ENCODE peak calls at places on chromosome 17, in nine cellular contexts. W is brain microvascular endothelial cell, Y is AG09309, H is neural progenitor cell, J is lung, N is body of pancreas, M is transverse colon, G is pancreas, X is endodermal cell. I is an unnamed sample.

GRCh38 chr17:20271016-20271610 is 196.2 kb downstream of the LGALS9B start:
- DNase-seq in M (no peak), Y (no peak), X (peak), J (no peak), N (no peak), H (no peak), G (no peak), W (peak), I (no peak)

GRCh38 chr17:2213291-2213960 is 90.2 kb downstream of the SMG6 start:
- DNase-seq in G (no peak), H (no peak), N (no peak), M (no peak), J (no peak), Y (no peak), W (no peak), X (no peak), I (no peak)

GRCh38 chr17:19744922-19745757 is 3.0 kb downstream of the ALDH3A1 start:
- DNase-seq in Y (no peak), N (peak), H (peak), M (peak), J (peak), G (peak), X (peak), W (peak), I (no peak)

GRCh38 chr17:61574542-61575351 is 16.3 kb downstream of the NACA2 start:
- DNase-seq in H (peak), Y (no peak), X (peak), G (no peak), J (no peak), W (peak), N (peak), M (no peak), I (peak)

GRCh38 chr17:68020451-68020779 is 15.1 kb upstream of the KPNA2 start:
- DNase-seq in X (no peak), H (no peak), Y (no peak), M (no peak), G (no peak), W (no peak), J (no peak), N (no peak), I (no peak)

GRCh38 chr17:44911133-44912001 is 3.9 kb downstream of the GFAP start:
- DNase-seq in X (peak), G (peak), J (peak), H (peak), Y (no peak), M (peak), N (peak), W (peak), I (no peak)

GRCh38 chr17:82444941-82445521 is 5.5 kb downstream of the CYBC1 start:
- DNase-seq in J (no peak), H (no peak), X (no peak), Y (no peak), N (peak), M (no peak), W (no peak), G (peak), I (no peak)

GRCh38 chr17:50808413-50808812 is 27.0 kb upstream of the WFIKKN2 start:
- DNase-seq in H (no peak), M (no peak), X (no peak), N (no peak), G (no peak), J (no peak), Y (no peak), W (no peak), I (no peak)

GRCh38 chr17:63998721-63999679 is 849 bp downstream of the PRR29 start:
- DNase-seq in J (no peak), Y (no peak), G (no peak), H (peak), M (no peak), W (no peak), X (peak), N (no peak), I (no peak)

GRCh38 chr17:37815516-37815915 is 70.7 kb upstream of the HNF1B start:
- DNase-seq in W (no peak), H (no peak), Y (no peak), M (no peak), X (peak), N (no peak), J (no peak), G (no peak), I (no peak)

GRCh38 chr17:58525239-58525638 is 10.8 kb upstream of the MTMR4 start:
- DNase-seq in X (peak), J (no peak), Y (peak), G (no peak), M (peak), N (peak), H (no peak), W (peak), I (no peak)

GRCh38 chr17:6555331-6556120 is 829 bp downstream of the PITPNM3 start:
- DNase-seq in X (peak), H (peak), M (peak), W (no peak), Y (no peak), J (no peak), G (no peak), N (no peak), I (no peak)

GRCh38 chr17:29789186-29790170 is 140.6 kb downstream of the SSH2 start:
- DNase-seq in J (no peak), G (no peak), W (no peak), H (peak), X (peak), M (no peak), Y (no peak), N (peak), I (no peak)

GRCh38 chr17:40093580-40094201 is 6.7 kb downstream of the NR1D1 start:
- DNase-seq in Y (no peak), G (no peak), W (no peak), J (no peak), M (no peak), H (peak), N (no peak), X (no peak), I (no peak)

GRCh38 chr17:35934760-35935159 is 4.2 kb upstream of the RDM1 start:
- DNase-seq in J (no peak), H (no peak), G (no peak), W (no peak), N (peak), Y (peak), X (no peak), M (no peak), I (no peak)

GRCh38 chr17:51660266-51660665 is 399.9 kb downstream of the UTP18 start:
- DNase-seq in Y (no peak), H (no peak), N (no peak), W (no peak), X (no peak), M (no peak), G (no peak), J (no peak), I (no peak)

GRCh38 chr17:7307686-7308624 is 527 bp downstream of the EIF5A start:
- DNase-seq in G (peak), M (peak), J (peak), N (peak), Y (no peak), H (peak), X (peak), W (no peak), I (no peak)

GRCh38 chr17:45425125-45425983 is 7.3 kb downstream of the ARHGAP27 start:
- DNase-seq in W (peak), Y (peak), H (peak), M (peak), N (peak), J (peak), G (peak), X (peak), I (peak)

GRCh38 chr17:30208214-30208613 is 27.3 kb downstream of the SLC6A4 start:
- DNase-seq in N (no peak), H (no peak), X (peak), M (no peak), J (no peak), Y (no peak), G (no peak), W (no peak), I (no peak)

GRCh38 chr17:1180958-1181768 is 1.4 kb upstream of the ABR start:
- DNase-seq in H (peak), Y (no peak), J (no peak), M (no peak), N (no peak), G (no peak), X (peak), W (no peak), I (no peak)

GRCh38 chr17:76275382-76276068 is 10.4 kb downstream of the UBALD2 start:
- DNase-seq in M (no peak), X (no peak), H (no peak), W (no peak), G (no peak), J (no peak), Y (no peak), N (no peak), I (no peak)

GRCh38 chr17:30210366-30210765 is 25.1 kb downstream of the SLC6A4 start:
- DNase-seq in Y (no peak), N (peak), J (no peak), W (no peak), H (no peak), G (no peak), X (peak), M (no peak), I (no peak)

GRCh38 chr17:78263063-78263735 is 31.8 kb downstream of the TMEM235 start:
- DNase-seq in X (peak), J (peak), Y (no peak), H (no peak), W (no peak), G (no peak), N (peak), M (peak), I (no peak)

GRCh38 chr17:794876-795275 is 12.7 kb downstream of the MRM3 start:
- DNase-seq in Y (peak), M (peak), W (peak), N (peak), J (peak), G (peak), H (peak), X (peak), I (no peak)

GRCh38 chr17:81806461-81807209 is 2.7 kb downstream of the GCGR start:
- DNase-seq in W (no peak), H (no peak), Y (no peak), N (no peak), X (no peak), M (no peak), G (no peak), J (no peak), I (no peak)

GRCh38 chr17:33126086-33126485 is 134.4 kb downstream of the SPACA3 start:
- DNase-seq in N (no peak), X (no peak), M (no peak), Y (no peak), H (no peak), J (no peak), W (no peak), G (no peak), I (no peak)

GRCh38 chr17:39237586-39237985 is 11.8 kb upstream of the STAC2 start:
- DNase-seq in M (no peak), Y (no peak), N (no peak), X (no peak), W (no peak), G (no peak), J (no peak), H (no peak), I (no peak)

GRCh38 chr17:18379246-18380146 is 1.9 kb downstream of the EVPLL start:
- DNase-seq in G (no peak), N (no peak), Y (no peak), J (no peak), X (no peak), M (peak), H (no peak), W (no peak), I (no peak)

GRCh38 chr17:7260601-7261376 is 1.5 kb downstream of the CLDN7 start:
- DNase-seq in M (peak), J (peak), H (peak), G (peak), W (no peak), N (peak), X (peak), Y (no peak), I (no peak)

GRCh38 chr17:27807567-27808470 is 7.5 kb upstream of the NOS2 start:
- DNase-seq in M (peak), X (peak), J (no peak), W (no peak), Y (no peak), N (peak), H (no peak), G (no peak), I (no peak)

GRCh38 chr17:78278139-78278741 is 46.8 kb downstream of the TMEM235 start:
- DNase-seq in M (peak), Y (no peak), H (peak), X (peak), N (no peak), W (no peak), G (peak), J (no peak), I (no peak)

GRCh38 chr17:33522623-33523022 is 229.5 kb upstream of the ASIC2 start:
- DNase-seq in W (no peak), M (no peak), X (peak), N (no peak), G (no peak), Y (no peak), J (no peak), H (peak), I (no peak)

GRCh38 chr17:82334622-82335394 is 1.2 kb upstream of the SECTM1 start:
- DNase-seq in Y (no peak), W (no peak), H (no peak), G (no peak), J (no peak), X (no peak), N (peak), M (no peak), I (no peak)

GRCh38 chr17:79837888-79838540 is 1.2 kb downstream of the CBX4 start:
- DNase-seq in J (no peak), X (peak), N (no peak), H (peak), M (peak), Y (no peak), W (no peak), G (peak), I (no peak)

GRCh38 chr17:81869221-81870154 is 1.6 kb downstream of the ARHGDIA start:
- DNase-seq in G (no peak), X (peak), H (peak), Y (no peak), M (peak), N (peak), J (no peak), W (peak), I (no peak)

GRCh38 chr17:14198013-14198412 is 38.6 kb downstream of the CDRT15 start:
- DNase-seq in M (no peak), H (peak), G (no peak), J (peak), X (peak), Y (no peak), W (no peak), N (peak), I (no peak)

GRCh38 chr17:40612510-40613244 is 34.9 kb downstream of the SMARCE1 start:
- DNase-seq in N (no peak), Y (no peak), W (no peak), H (no peak), M (no peak), G (no peak), J (peak), X (no peak), I (no peak)

GRCh38 chr17:60524463-60525346 is 1.3 kb downstream of the APPBP2 start:
- DNase-seq in N (no peak), W (no peak), H (no peak), J (no peak), X (peak), G (no peak), M (no peak), Y (no peak), I (no peak)

GRCh38 chr17:60525624-60526514 is at the start of gene APPBP2:
- DNase-seq in N (peak), G (peak), H (peak), Y (peak), J (peak), M (peak), X (peak), W (peak), I (peak)

GRCh38 chr17:60522889-60523626 is 3.0 kb downstream of the APPBP2 start:
- DNase-seq in M (no peak), H (no peak), N (no peak), J (no peak), W (no peak), Y (no peak), G (no peak), X (peak), I (no peak)

GRCh38 chr17:60525347-60525623 is 757 bp downstream of the APPBP2 start:
- DNase-seq in H (peak), W (no peak), M (no peak), Y (no peak), J (no peak), X (no peak), G (peak), N (peak), I (no peak)

GRCh38 chr17:60523822-60524221 is 2.2 kb downstream of the APPBP2 start:
- DNase-seq in Y (no peak), G (no peak), X (no peak), H (no peak), J (no peak), N (no peak), M (no peak), W (no peak), I (no peak)
- H3K4me3 ChIP-seq in Y (peak), G (no peak), X (peak), H (peak), J (no peak), N (no peak), M (peak), W (peak), I (peak)

GRCh38 chr17:47713980-47714689 is 18.9 kb upstream of the TBX21 start:
- DNase-seq in Y (no peak), N (no peak), M (no peak), G (no peak), H (peak), W (no peak), J (no peak), X (peak), I (no peak)
- TF ChIP-seq CTCF in Y (no peak), N (no peak), M (no peak), G (no peak), H (peak), W (no peak), J (no peak), X (peak), I (no peak)

GRCh38 chr17:75048396-75048933 is 1.4 kb downstream of the KCTD2 start:
- DNase-seq in Y (no peak), M (no peak), W (no peak), N (peak), J (no peak), H (no peak), X (no peak), G (peak), I (no peak)
- H3K4me3 ChIP-seq in Y (peak), M (peak), W (peak), N (no peak), J (no peak), H (peak), X (peak), G (no peak), I (peak)

DNA sequence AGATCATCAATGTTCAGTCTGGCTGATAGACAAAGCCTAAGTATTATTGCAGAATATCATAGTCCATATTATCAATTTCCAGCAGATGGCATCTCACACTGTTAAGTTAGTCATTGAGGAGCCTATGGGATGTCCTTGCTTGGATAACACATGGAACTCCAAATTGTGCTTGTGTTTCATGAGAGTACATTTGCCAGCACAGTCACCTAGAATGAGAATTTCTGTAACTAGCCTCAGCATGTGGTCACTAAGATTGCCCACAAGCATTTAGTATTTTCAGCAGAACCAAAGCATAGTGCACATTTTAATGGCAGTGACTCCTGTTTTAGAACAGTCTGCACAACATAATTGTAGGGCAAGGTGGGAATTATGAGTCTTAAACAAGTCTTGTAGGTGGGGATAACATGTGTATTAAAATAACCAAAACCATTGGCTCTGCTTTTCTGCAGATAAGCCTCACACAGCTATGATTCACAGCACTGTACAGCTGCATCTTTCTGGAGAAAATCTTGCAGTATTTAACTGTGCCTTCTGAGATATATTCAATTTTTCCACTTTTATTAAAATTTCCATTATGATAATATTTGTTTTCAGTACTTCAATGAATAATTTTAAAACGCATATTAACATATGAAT is 882.8 kb upstream of the SOX9 start:
- DNase-seq in M (no peak), X (no peak), G (no peak), J (no peak), H (no peak), W (peak), N (no peak), Y (peak), I (peak)
- TF ChIP-seq CTCF in M (no peak), X (no peak), G (no peak), J (no peak), H (no peak), W (peak), N (peak), Y (peak), I (no peak)

DNA sequence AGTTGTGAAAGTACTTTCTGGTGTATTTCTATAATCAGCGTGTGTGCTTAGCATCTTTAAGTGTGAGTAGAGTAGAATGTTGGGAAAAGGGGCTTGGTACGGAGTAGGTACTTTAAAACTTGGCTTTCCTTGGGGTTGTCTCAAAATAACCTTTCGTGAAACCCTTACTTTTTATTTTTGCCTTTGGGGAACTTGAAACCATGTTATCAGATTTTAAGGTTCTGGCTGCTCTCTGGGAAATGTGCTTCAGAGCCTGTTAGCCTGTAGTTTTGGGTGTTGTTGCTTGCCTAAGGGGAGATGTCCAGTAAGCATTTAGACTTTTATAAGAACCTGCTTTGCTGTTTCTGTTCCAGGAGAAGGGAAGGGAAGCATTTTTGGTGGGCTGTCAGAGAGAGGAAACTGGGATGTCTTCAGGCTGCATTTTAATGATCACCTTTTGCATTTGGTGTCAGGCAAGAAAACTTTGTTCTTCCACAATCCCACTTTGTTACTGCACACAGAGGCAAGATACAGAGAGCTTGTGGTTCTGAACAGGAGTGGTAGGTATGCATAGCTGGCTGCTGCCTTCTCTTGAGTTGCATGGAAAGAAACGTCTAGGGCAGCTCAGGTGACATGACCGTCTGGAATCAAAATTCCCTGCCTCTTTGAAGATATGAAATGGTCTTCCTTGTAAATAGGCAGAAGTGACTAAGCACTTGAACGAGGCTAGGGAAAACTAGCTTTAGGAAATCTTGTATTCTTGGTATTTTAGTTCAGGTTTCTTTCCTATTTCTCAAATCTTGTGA is 1.6 kb downstream of the RABEP1 start:
- DNase-seq in Y (no peak), H (peak), W (no peak), N (no peak), G (no peak), X (no peak), J (no peak), M (no peak), I (no peak)
- H3K4me3 ChIP-seq in Y (no peak), H (peak), W (peak), N (no peak), G (no peak), X (peak), J (no peak), M (peak), I (peak)

GRCh38 chr17:65942592-65942991 is 249.3 kb downstream of the CEP112 start:
- DNase-seq in N (no peak), H (no peak), W (no peak), G (no peak), M (no peak), X (no peak), Y (no peak), J (no peak), I (no peak)

GRCh38 chr17:65936013-65936412 is 255.9 kb downstream of the CEP112 start:
- DNase-seq in W (no peak), Y (no peak), J (no peak), H (no peak), N (no peak), X (no peak), G (no peak), M (no peak), I (no peak)

DNA sequence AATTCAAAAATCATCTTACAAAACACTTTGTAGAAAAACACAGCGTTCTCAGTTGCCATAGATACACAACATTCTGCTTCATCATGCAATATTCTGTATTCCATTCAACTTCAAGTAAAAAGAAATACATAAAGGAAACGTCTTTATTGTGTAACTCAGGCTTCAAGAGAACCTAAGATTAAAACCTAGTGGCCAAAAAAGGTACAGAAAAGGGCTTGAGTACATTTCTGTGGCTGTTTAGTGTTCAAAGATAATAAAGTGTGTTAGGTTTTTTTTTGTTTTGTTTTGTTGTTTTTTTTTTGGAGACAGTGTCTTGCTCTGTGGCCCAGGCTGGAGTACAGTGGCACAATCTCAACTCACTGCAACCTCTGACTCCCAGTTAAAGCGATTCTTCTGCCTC is 250.4 kb downstream of the CEP112 start:
- DNase-seq in Y (no peak), X (no peak), G (no peak), N (no peak), M (no peak), H (no peak), W (no peak), J (no peak), I (no peak)
- TF ChIP-seq CTCF in Y (no peak), X (peak), G (no peak), N (no peak), M (no peak), H (peak), W (no peak), J (no peak), I (no peak)

I was measured in HFF-Myc.